ENCODE peak calls at places on chromosomes 4 and X, in four cellular contexts. X, T, H and A are unnamed samples.

GRCh38 chr4:92714640-92715039 is 410.9 kb downstream of the GRID2 start:
- DNase-seq in X (no peak), T (no peak), H (no peak), A (no peak)

GRCh38 chr4:1403177-1403583 is 3.1 kb downstream of the NKX1-1 start:
- DNase-seq in X (no peak), T (no peak), H (no peak), A (no peak)

GRCh38 chr4:8643986-8644385 is 51.4 kb downstream of the CPZ start:
- DNase-seq in X (no peak), T (no peak), H (no peak), A (no peak)

GRCh38 chr4:115234405-115235093 is 121.1 kb upstream of the NDST4 start:
- DNase-seq in X (no peak), T (peak; percentile 22), H (no peak), A (no peak)

GRCh38 chr4:41160010-41160789 is 54.1 kb downstream of the APBB2 start:
- DNase-seq in X (peak; percentile 81), T (peak; percentile 93), H (no peak), A (peak; percentile 52)

GRCh38 chr4:144738649-144739048 is 92.7 kb downstream of the HHIP start:
- DNase-seq in X (no peak), T (no peak), H (no peak), A (no peak)

GRCh38 chr4:2832981-2833670 is 10.5 kb upstream of the ADD1 start:
- DNase-seq in X (no peak), T (no peak), H (no peak), A (no peak)

GRCh38 chrX:39613508-39613921 is 484.2 kb downstream of the BCOR start:
- DNase-seq in X (no peak), T (no peak), H (no peak), A (no peak)

GRCh38 chrX:21666679-21667078 is 8.5 kb upstream of the KLHL34 start:
- DNase-seq in X (no peak), T (no peak), H (no peak), A (no peak)